ENCODE peak calls at places on chromosome 17, in five cellular contexts. One of them, this sample, is unnamed.

GRCh38 chr17:59892251-59892848 is 393 bp downstream of the TUBD1 start:
- DNase-seq in GM23338: peak
- DNase-seq in PC-3: no peak
- DNase-seq in K562: no peak
- DNase-seq in mammary epithelial cell: no peak
- DNase-seq in this sample: no peak

GRCh38 chr17:77451271-77451893 is 310.6 kb downstream of the SEC14L1 start:
- DNase-seq in GM23338: peak
- DNase-seq in PC-3: no peak
- DNase-seq in K562: peak
- DNase-seq in mammary epithelial cell: peak
- DNase-seq in this sample: peak

GRCh38 chr17:29595107-29595942 is 2.4 kb downstream of the ANKRD13B start:
- DNase-seq in GM23338: no peak
- DNase-seq in PC-3: peak
- DNase-seq in K562: no peak
- DNase-seq in mammary epithelial cell: no peak
- DNase-seq in this sample: no peak

GRCh38 chr17:5758651-5759050 is 174.3 kb upstream of the NLRP1 start:
- DNase-seq in GM23338: peak
- DNase-seq in PC-3: peak
- DNase-seq in K562: peak
- DNase-seq in mammary epithelial cell: peak
- DNase-seq in this sample: peak

GRCh38 chr17:80968602-80969029 is 23.0 kb upstream of the CHMP6 start:
- DNase-seq in GM23338: no peak
- DNase-seq in PC-3: no peak
- DNase-seq in K562: no peak
- DNase-seq in mammary epithelial cell: no peak
- DNase-seq in this sample: peak

GRCh38 chr17:79132271-79133064 is 57.8 kb downstream of the ENGASE start:
- DNase-seq in GM23338: no peak
- DNase-seq in PC-3: no peak
- DNase-seq in K562: no peak
- DNase-seq in mammary epithelial cell: no peak
- DNase-seq in this sample: no peak

GRCh38 chr17:72416054-72416691 is 295.4 kb downstream of the SOX9 start:
- DNase-seq in GM23338: peak
- DNase-seq in PC-3: no peak
- DNase-seq in K562: no peak
- DNase-seq in mammary epithelial cell: peak
- DNase-seq in this sample: peak

GRCh38 chr17:15931394-15931793 is 13.5 kb upstream of the ADORA2B start:
- DNase-seq in GM23338: no peak
- DNase-seq in PC-3: peak
- DNase-seq in K562: no peak
- DNase-seq in mammary epithelial cell: no peak
- DNase-seq in this sample: no peak

GRCh38 chr17:17081304-17081940 is 39.2 kb downstream of the MPRIP start:
- DNase-seq in GM23338: no peak
- DNase-seq in PC-3: no peak
- DNase-seq in K562: no peak
- DNase-seq in mammary epithelial cell: no peak
- DNase-seq in this sample: no peak

GRCh38 chr17:31494259-31495048 is 103.0 kb downstream of the RAB11FIP4 start:
- DNase-seq in GM23338: no peak
- DNase-seq in PC-3: no peak
- DNase-seq in K562: no peak
- DNase-seq in mammary epithelial cell: peak
- DNase-seq in this sample: no peak

GRCh38 chr17:31733326-31733725 is 125.7 kb downstream of the COPRS start:
- DNase-seq in GM23338: peak
- DNase-seq in PC-3: no peak
- DNase-seq in K562: no peak
- DNase-seq in mammary epithelial cell: no peak
- DNase-seq in this sample: no peak

GRCh38 chr17:6591599-6592158 is 35.3 kb upstream of the PITPNM3 start:
- DNase-seq in GM23338: no peak
- DNase-seq in PC-3: peak
- DNase-seq in K562: no peak
- DNase-seq in mammary epithelial cell: peak
- DNase-seq in this sample: no peak

DNA sequence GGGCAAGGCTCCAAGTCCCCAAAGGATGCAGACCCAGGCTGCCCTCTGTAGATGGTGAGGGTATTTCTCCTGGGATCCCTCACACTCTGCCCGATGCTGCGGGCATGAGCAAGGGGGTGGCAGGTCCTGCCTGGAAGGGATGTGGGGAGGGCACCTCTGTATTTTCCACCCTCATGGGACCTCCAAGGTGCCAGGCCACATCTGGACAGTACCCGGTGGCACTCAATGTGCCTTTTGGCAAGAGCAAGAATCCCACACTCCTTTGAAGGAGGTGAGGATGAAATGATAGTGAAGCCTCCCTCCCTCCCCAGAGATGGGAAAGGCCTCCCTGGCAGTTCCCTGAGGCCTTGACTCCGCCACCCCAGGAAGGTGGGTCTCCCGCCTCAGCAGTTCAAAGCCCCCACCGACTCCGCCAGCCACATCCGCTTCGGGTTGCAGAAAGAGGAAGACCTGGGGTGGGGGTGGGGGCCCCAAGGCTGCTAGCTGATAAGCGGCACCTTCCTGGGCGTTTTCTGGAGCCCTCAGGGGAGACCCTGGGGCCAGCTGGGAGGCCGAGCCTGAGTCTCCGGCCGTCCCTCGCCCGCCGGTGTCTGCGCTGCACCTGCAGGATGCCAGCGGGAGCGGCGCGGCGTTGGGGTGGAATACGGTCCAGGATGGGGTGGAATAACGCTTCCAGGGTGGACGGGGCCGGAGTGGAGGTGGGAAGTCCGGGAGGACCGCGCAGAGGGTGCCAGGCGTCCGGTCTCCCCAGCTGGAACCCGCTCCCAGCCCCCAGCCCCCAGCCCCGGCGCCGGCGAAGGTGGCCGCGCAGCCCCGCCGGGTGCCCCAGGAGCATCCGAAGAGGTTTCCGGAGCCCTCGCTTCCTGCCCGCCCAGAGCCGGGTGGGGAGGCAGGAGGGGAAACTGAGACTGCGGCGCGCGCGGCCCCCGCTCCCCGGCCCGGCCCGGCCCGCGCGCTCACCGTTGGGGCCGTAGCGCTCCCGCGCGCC is 729 bp downstream of the ATP2A3 start:
- DNase-seq in GM23338: peak
- DNase-seq in PC-3: no peak
- DNase-seq in K562: peak
- DNase-seq in mammary epithelial cell: no peak
- DNase-seq in this sample: no peak
- TF ChIP-seq EZH2 in GM23338: no peak
- TF ChIP-seq EZH2 in PC-3: no peak
- TF ChIP-seq EZH2 in K562: no peak
- TF ChIP-seq EZH2 in mammary epithelial cell: peak
- TF ChIP-seq EZH2 in this sample: peak

GRCh38 chr17:50683434-50684287 is 24.1 kb downstream of the ANKRD40 start:
- DNase-seq in GM23338: no peak
- DNase-seq in PC-3: no peak
- DNase-seq in K562: no peak
- DNase-seq in mammary epithelial cell: no peak
- DNase-seq in this sample: no peak

GRCh38 chr17:50685334-50685665 is 22.4 kb downstream of the ANKRD40 start:
- DNase-seq in GM23338: no peak
- DNase-seq in PC-3: no peak
- DNase-seq in K562: no peak
- DNase-seq in mammary epithelial cell: no peak
- DNase-seq in this sample: no peak

GRCh38 chr17:50685691-50686493 is 21.8 kb downstream of the ANKRD40 start:
- DNase-seq in GM23338: no peak
- DNase-seq in PC-3: no peak
- DNase-seq in K562: no peak
- DNase-seq in mammary epithelial cell: no peak
- DNase-seq in this sample: no peak

GRCh38 chr17:50684288-50684611 is 23.5 kb downstream of the ANKRD40 start:
- DNase-seq in GM23338: no peak
- DNase-seq in PC-3: no peak
- DNase-seq in K562: no peak
- DNase-seq in mammary epithelial cell: no peak
- DNase-seq in this sample: no peak

GRCh38 chr17:50684612-50685333 is 22.9 kb downstream of the ANKRD40 start:
- DNase-seq in GM23338: peak
- DNase-seq in PC-3: peak
- DNase-seq in K562: no peak
- DNase-seq in mammary epithelial cell: no peak
- DNase-seq in this sample: no peak
- H3K27ac ChIP-seq in GM23338: no peak
- H3K27ac ChIP-seq in PC-3: peak
- H3K27ac ChIP-seq in K562: no peak
- H3K27ac ChIP-seq in mammary epithelial cell: no peak
- H3K27ac ChIP-seq in this sample: no peak

DNA sequence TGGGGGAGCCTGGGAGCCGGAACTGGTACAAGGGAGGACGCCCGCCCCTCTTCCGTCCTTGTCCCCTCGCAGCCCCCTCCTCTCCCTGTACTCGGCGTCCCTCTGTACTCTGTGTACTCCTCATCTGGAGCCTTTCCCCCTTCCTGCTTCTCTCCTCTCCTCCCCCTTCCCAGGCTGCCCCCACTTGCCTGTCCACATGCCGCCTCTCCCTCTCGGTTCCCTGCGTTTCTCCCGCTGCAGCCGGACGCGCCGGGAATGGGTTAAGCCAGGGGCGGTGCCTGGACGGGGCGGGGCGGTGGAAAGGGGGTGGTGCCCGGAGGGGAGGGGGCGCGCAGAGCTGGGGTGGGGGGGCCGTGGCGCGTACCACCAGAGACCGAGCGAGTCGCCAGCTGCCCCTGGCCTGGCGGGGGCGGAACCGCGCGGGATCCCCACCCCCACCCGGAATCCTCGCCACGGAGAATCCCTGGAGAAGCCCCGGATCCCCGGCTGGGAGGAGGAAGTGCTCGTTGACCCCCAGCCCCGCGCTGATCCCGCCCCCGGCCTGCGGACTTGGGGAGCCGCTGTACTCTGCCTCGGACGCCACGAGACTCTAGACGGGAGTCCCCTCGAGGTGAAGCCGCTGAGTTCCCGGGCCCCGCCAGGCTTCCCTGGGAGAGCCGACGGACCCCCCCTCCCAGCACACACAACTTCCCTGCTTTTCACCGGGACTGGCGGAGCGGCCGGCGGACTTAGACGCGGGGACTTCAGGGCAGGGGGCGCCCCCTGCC is 22.5 kb downstream of the GJD3 start:
- DNase-seq in GM23338: peak
- DNase-seq in PC-3: peak
- DNase-seq in K562: peak
- DNase-seq in mammary epithelial cell: no peak
- DNase-seq in this sample: no peak
- TF ChIP-seq EZH2 in GM23338: no peak
- TF ChIP-seq EZH2 in PC-3: no peak
- TF ChIP-seq EZH2 in K562: no peak
- TF ChIP-seq EZH2 in mammary epithelial cell: no peak
- TF ChIP-seq EZH2 in this sample: no peak

GRCh38 chr17:58340623-58340876 is 11.5 kb downstream of the SUPT4H1 start:
- DNase-seq in GM23338: no peak
- DNase-seq in PC-3: no peak
- DNase-seq in K562: no peak
- DNase-seq in mammary epithelial cell: no peak
- DNase-seq in this sample: no peak

GRCh38 chr17:58338907-58339774 is 10.5 kb upstream of the TSPOAP1 start:
- DNase-seq in GM23338: peak
- DNase-seq in PC-3: no peak
- DNase-seq in K562: peak
- DNase-seq in mammary epithelial cell: no peak
- DNase-seq in this sample: no peak

GRCh38 chr17:58338454-58338841 is 9.9 kb upstream of the TSPOAP1 start:
- DNase-seq in GM23338: no peak
- DNase-seq in PC-3: no peak
- DNase-seq in K562: no peak
- DNase-seq in mammary epithelial cell: no peak
- DNase-seq in this sample: no peak

GRCh38 chr17:58341861-58342475 is 10.0 kb downstream of the SUPT4H1 start:
- DNase-seq in GM23338: no peak
- DNase-seq in PC-3: no peak
- DNase-seq in K562: no peak
- DNase-seq in mammary epithelial cell: no peak
- DNase-seq in this sample: no peak

DNA sequence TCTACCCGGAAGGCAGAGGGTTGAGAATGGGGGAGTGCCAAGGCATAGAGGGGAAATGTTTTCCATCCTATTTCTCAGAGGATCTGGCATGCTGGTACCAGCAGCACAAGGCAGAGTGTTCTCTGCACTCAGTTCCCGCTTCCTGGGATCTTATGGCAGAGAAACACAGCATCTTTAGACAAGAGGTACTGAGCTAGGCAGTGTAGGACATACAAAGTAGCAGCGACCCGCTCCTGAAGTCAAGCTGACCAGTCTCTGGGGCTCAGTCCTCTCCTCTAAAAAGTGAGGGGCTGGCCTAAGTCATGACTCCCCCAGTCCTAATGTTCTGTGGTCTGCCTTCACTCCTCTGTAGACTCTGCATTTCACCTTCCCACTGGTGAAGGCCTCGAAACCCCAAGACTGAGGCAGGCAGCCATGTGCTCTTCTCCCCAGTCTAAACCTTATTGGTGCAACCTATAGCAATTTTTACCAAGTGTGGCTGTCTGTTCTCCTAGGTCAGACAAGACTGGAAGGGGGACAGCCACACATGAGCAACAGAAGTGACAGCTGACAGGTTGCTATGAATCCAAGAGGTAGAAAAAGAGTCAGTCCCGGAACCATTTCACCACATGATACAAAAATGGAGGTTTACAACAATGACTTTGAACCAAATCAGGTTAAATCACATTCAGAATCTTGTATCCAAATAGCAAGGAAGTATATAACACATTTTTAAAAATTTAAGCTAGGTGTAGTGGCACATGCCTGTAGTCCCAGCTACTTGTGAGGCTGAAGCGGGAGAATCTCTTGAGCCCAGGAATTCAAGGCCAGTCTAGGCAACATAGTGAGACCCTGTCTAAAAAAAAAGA is 11.4 kb upstream of the TSPOAP1 start:
- DNase-seq in GM23338: no peak
- DNase-seq in PC-3: no peak
- DNase-seq in K562: no peak
- DNase-seq in mammary epithelial cell: no peak
- DNase-seq in this sample: no peak
- H3K27ac ChIP-seq in GM23338: peak
- H3K27ac ChIP-seq in PC-3: no peak
- H3K27ac ChIP-seq in K562: peak
- H3K27ac ChIP-seq in mammary epithelial cell: no peak
- H3K27ac ChIP-seq in this sample: no peak

GRCh38 chr17:48612854-48613691 is 2.0 kb downstream of the HOXB8 start:
- DNase-seq in GM23338: peak
- DNase-seq in PC-3: no peak
- DNase-seq in K562: no peak
- DNase-seq in mammary epithelial cell: peak
- DNase-seq in this sample: peak
- TF ChIP-seq EZH2 in GM23338: peak
- TF ChIP-seq EZH2 in PC-3: no peak
- TF ChIP-seq EZH2 in K562: no peak
- TF ChIP-seq EZH2 in mammary epithelial cell: peak
- TF ChIP-seq EZH2 in this sample: no peak